ENCODE peak calls at places on chromosomes 5 and 9, in four cellular contexts. I is GM23338, S is SK-N-SH, M is H9. B is an unnamed sample. For H4K20me1, the result is how much of the 10 kb centered on the place peaks cover.

GRCh38 chr5:159179556-159180305 is 29.6 kb downstream of the RNF145 start:
- DNase-seq in I (no peak), S (no peak), M (no peak), B (no peak)

GRCh38 chr9:88829276-88829675 is 162.0 kb upstream of the S1PR3 start:
- DNase-seq in I (no peak), S (no peak), M (no peak), B (no peak)

GRCh38 chr9:69137311-69137710 is 36.8 kb upstream of the TJP2 start:
- DNase-seq in I (no peak), S (no peak), M (peak), B (no peak)

GRCh38 chr5:159403906-159404641 is 73.8 kb upstream of the IL12B start:
- DNase-seq in I (no peak), S (no peak), M (no peak), B (no peak)

GRCh38 chr9:34869390-34869789 is 88.7 kb upstream of the PHF24 start:
- DNase-seq in I (peak), S (no peak), M (no peak), B (peak)

GRCh38 chr5:89844548-89844947 is 565.0 kb downstream of the CETN3 start:
- DNase-seq in I (peak), S (no peak), M (peak), B (no peak)

GRCh38 chr9:33029106-33029788 is 4.2 kb downstream of the DNAJA1 start:
- DNase-seq in I (no peak), S (no peak), M (no peak), B (peak)

GRCh38 chr9:126150411-126151030 is 176.1 kb upstream of the MVB12B start:
- DNase-seq in I (no peak), S (peak), M (peak), B (peak)

GRCh38 chr5:82986404-82986803 is 90.8 kb downstream of the TMEM167A start:
- DNase-seq in I (no peak), S (no peak), M (no peak), B (no peak)

GRCh38 chr5:108642170-108642906 is 105.4 kb upstream of the FER start:
- DNase-seq in I (peak), S (peak), M (peak), B (peak)

GRCh38 chr5:139395844-139396640 is 1.1 kb upstream of the PROB1 start:
- DNase-seq in I (no peak), S (no peak), M (no peak), B (no peak)

GRCh38 chr5:96256795-96257470 is 176.1 kb downstream of the PCSK1 start:
- DNase-seq in I (peak), S (peak), M (no peak), B (no peak)

GRCh38 chr9:96014078-96014477 is 138.6 kb downstream of the ERCC6L2 start:
- DNase-seq in I (no peak), S (no peak), M (no peak), B (no peak)

GRCh38 chr5:111171-111570 is 19.2 kb downstream of the PLEKHG4B start:
- DNase-seq in I (no peak), S (no peak), M (no peak), B (no peak)
- H4K20me1 ChIP-seq in I (under half), S (under half), M (under half), B (under half)

DNA sequence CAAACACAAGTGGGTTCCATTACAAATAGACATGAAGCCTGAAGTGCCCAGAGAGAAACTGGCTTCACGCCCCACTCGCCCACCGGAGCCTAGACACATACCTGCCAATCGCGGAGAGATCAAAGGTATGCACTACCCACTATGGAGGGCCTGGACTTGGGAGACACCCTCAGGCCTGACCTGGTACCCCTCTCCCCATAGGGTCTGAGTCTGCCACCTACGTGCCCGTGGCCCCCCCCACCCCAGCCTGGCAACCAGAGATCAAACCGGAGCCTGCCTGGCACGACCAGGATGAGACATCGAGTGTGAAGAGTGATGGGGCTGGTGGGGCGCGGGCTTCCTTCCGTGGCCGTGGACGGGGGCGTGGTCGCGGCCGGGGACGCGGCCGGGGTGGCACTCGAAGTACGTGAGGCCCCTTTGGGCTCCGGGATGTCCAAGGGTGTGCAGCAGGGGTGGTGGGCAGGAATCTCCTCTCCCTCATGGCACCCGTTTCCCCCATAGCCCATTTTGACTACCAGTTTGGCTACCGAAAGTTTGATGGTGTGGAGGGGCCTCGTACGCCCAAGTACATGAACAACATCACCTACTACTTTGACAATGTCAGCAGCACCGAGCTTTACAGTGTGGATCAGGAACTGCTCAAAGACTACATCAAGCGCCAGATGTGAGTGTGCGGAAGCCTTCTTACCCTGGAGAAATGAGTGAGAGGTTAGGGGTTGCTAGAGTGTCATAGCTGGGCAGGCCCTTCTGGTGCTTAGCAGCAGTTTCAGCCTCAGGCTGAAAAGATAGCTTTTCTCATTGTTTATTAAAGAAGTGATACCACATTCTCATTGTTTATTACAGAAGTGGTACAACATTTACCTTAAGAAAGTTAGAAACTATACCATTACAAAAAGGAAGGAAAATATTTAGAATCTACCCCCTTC is 38.7 kb downstream of the LARP1 start:
- DNase-seq in I (no peak), S (no peak), M (no peak), B (no peak)
- H4K20me1 ChIP-seq in I (half or more), S (under half), M (under half), B (under half)

DNA sequence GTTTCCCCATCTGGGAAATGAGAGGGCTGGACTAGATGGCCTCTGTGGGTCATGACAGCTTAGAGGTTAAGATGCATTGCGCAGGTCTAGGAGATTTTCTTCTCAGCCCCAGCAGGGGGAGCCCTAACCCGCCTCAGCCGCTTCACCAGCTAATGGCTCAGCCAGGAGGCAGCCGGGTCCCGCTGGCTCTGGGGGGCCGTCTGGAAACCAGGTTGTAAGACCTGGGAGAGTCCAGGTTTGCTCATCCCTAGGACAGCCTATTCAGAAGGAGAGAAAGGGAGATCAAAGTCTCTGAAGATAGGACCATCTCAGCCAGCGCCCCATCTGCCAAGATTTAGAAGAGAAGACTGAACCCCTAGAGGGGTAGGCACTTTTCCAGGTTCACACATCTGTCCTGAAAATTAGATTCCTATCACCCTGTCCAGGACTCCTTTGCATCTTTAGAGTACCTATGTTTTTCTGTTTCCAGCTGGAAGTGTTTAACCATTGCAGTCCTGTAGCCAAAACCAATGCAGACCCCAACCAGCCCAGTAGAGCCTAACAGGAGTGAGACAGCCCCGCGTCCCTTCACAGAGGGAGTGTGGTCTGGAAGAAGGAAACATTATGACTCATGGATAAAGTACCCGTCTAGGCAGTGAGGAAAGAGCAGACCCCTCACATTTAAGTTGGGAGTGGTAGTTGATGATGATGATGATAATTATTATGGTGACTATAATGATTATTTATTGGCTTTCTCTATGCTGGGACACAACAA is 27.5 kb downstream of the SPARC start:
- DNase-seq in I (peak), S (peak), M (peak), B (peak)
- H4K20me1 ChIP-seq in I (under half), S (under half), M (under half), B (under half)

GRCh38 chr9:131800885-131801284 is 61.0 kb upstream of the RAPGEF1 start:
- DNase-seq in I (no peak), S (peak), M (no peak), B (no peak)

GRCh38 chr9:131799177-131799823 is 59.4 kb upstream of the RAPGEF1 start:
- DNase-seq in I (peak), S (no peak), M (peak), B (peak)

GRCh38 chr9:131801811-131802210 is 61.9 kb upstream of the RAPGEF1 start:
- DNase-seq in I (peak), S (no peak), M (no peak), B (no peak)

GRCh38 chr9:131798166-131798565 is 58.3 kb upstream of the RAPGEF1 start:
- DNase-seq in I (no peak), S (no peak), M (no peak), B (no peak)

DNA sequence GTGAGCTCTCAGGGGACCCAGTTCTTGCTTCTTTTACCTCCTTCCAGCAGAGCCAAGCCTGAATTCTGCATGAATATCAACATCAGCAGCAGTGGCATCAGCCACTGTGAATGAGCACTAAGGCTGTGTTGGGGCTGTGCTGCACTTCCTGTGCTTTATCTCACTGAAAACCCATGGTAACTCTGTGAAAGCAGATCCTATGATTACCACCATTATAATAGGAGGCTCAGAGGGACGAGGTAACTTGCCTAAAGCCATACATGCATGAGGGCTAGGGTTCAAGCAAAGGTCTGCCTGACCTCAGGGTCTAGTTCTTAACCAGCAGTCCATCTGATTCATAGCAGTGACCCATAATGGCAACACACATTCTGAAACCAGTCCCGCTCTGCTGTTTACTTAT is 60.5 kb upstream of the RAPGEF1 start:
- DNase-seq in I (no peak), S (peak), M (no peak), B (no peak)
- H4K20me1 ChIP-seq in I (under half), S (under half), M (under half), B (under half)

GRCh38 chr9:91412895-91413294 is 10.7 kb downstream of the NFIL3 start:
- DNase-seq in I (no peak), S (no peak), M (no peak), B (no peak)
- H4K20me1 ChIP-seq in I (under half), S (under half), M (under half), B (half or more)

DNA sequence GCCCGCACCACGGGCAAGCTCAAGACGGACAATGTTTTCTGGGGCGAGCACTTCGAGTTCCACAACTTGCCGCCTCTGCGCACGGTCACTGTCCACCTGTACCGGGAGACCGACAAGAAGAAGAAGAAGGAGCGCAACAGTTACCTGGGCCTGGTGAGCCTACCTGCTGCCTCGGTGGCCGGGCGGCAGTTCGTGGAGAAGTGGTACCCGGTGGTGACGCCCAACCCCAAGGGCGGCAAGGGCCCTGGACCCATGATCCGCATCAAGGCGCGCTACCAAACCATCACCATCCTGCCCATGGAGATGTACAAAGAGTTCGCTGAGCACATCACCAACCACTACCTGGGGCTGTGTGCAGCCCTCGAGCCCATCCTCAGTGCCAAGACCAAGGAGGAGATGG is 108.6 kb downstream of the DAB2IP start:
- DNase-seq in I (no peak), S (no peak), M (no peak), B (no peak)
- H4K20me1 ChIP-seq in I (under half), S (under half), M (under half), B (under half)

DNA sequence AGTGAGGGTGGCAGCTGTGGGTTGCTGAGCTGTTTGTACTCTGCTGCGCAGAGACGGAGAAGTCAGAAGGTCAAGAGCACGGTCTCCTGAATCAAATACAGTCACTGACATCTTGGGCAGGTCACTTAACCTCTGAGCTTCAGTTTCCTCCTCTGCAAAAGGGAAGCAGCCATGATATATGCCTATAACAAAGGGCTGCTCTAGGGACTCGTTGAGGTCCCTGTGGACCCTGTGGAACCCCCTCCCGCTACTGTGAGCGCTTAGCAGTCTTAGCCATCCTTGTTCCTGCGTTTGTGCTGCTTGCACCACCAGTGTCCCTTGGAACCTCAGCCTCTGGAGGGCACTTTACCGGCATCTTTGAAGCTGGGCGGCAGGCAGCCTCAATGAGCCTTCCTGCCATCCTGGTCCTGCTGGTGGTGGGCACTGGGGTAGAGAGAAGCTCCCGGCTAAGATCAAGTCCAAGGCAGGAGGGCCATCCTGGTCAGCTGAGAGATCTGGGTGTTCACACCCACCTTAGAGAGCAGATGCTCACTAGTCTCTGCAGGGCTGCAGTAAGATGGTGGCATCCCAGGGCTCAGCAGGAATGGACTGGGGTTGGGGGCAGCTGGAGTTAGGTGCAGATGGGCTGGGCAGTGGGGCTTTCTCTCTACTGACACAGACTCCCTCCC is 8.7 kb downstream of the JADE2 start:
- DNase-seq in I (no peak), S (no peak), M (no peak), B (no peak)
- H4K20me1 ChIP-seq in I (under half), S (half or more), M (under half), B (under half)

GRCh38 chr9:107316795-107317661 is 33.9 kb downstream of the RAD23B start:
- DNase-seq in I (no peak), S (no peak), M (no peak), B (peak)

GRCh38 chr9:107325842-107326241 is 42.8 kb downstream of the RAD23B start:
- DNase-seq in I (no peak), S (no peak), M (no peak), B (no peak)

GRCh38 chr9:107328510-107328909 is 45.4 kb downstream of the RAD23B start:
- DNase-seq in I (no peak), S (no peak), M (no peak), B (no peak)

GRCh38 chr9:107323836-107324235 is 40.8 kb downstream of the RAD23B start:
- DNase-seq in I (no peak), S (no peak), M (no peak), B (no peak)

GRCh38 chr9:107322643-107323042 is 39.6 kb downstream of the RAD23B start:
- DNase-seq in I (no peak), S (no peak), M (no peak), B (peak)
- H4K20me1 ChIP-seq in I (under half), S (under half), M (under half), B (under half)

GRCh38 chr9:471320-471719 is 256.7 kb downstream of the DOCK8 start:
- DNase-seq in I (no peak), S (no peak), M (no peak), B (no peak)
- H4K20me1 ChIP-seq in I (under half), S (under half), M (under half), B (under half)